ENCODE peak calls at places on chromosomes 11 and 22, in eight cellular contexts. One of them, this sample, is unnamed.

GRCh38 chr22:19871845-19872778 is 17.4 kb upstream of the GNB1L start:
- DNase-seq in IMR-90: no peak
- DNase-seq in tibial nerve: no peak
- DNase-seq in lower lobe of right lung: peak; percentile 41
- DNase-seq in heart left ventricle: peak; percentile 15
- DNase-seq in GM23248: no peak
- DNase-seq in small intestine: no peak
- DNase-seq in neural progenitor cell: no peak
- DNase-seq in this sample: no peak

GRCh38 chr11:57649826-57650738 is at the start of gene YPEL4:
- DNase-seq in IMR-90: peak; percentile 83
- DNase-seq in tibial nerve: no peak
- DNase-seq in lower lobe of right lung: peak; percentile 57
- DNase-seq in heart left ventricle: peak; percentile 62
- DNase-seq in GM23248: peak; percentile 88
- DNase-seq in small intestine: peak; percentile 51
- DNase-seq in neural progenitor cell: peak; percentile 69
- DNase-seq in this sample: peak; percentile 75

GRCh38 chr22:20354238-20354975 is 34.5 kb upstream of the DGCR6L start:
- DNase-seq in IMR-90: no peak
- DNase-seq in tibial nerve: no peak
- DNase-seq in lower lobe of right lung: no peak
- DNase-seq in heart left ventricle: no peak
- DNase-seq in GM23248: no peak
- DNase-seq in small intestine: no peak
- DNase-seq in neural progenitor cell: no peak
- DNase-seq in this sample: no peak

GRCh38 chr11:123438191-123438627 is 8.1 kb downstream of the GRAMD1B start:
- DNase-seq in IMR-90: peak; percentile 17
- DNase-seq in tibial nerve: no peak
- DNase-seq in lower lobe of right lung: no peak
- DNase-seq in heart left ventricle: no peak
- DNase-seq in GM23248: peak; percentile 62
- DNase-seq in small intestine: no peak
- DNase-seq in neural progenitor cell: peak; percentile 64
- DNase-seq in this sample: no peak

GRCh38 chr11:70122490-70123198 is 44.5 kb downstream of the ANO1 start:
- DNase-seq in IMR-90: no peak
- DNase-seq in tibial nerve: no peak
- DNase-seq in lower lobe of right lung: no peak
- DNase-seq in heart left ventricle: no peak
- DNase-seq in GM23248: no peak
- DNase-seq in small intestine: no peak
- DNase-seq in neural progenitor cell: no peak
- DNase-seq in this sample: no peak

GRCh38 chr22:36334081-36334831 is 53.5 kb downstream of the MYH9 start:
- DNase-seq in IMR-90: no peak
- DNase-seq in tibial nerve: no peak
- DNase-seq in lower lobe of right lung: peak; percentile 75
- DNase-seq in heart left ventricle: peak; percentile 52
- DNase-seq in GM23248: no peak
- DNase-seq in small intestine: no peak
- DNase-seq in neural progenitor cell: peak; percentile 45
- DNase-seq in this sample: no peak

GRCh38 chr11:6547177-6547576 is 50.1 kb downstream of the DNHD1 start:
- DNase-seq in IMR-90: no peak
- DNase-seq in tibial nerve: peak; percentile 4
- DNase-seq in lower lobe of right lung: no peak
- DNase-seq in heart left ventricle: no peak
- DNase-seq in GM23248: no peak
- DNase-seq in small intestine: no peak
- DNase-seq in neural progenitor cell: no peak
- DNase-seq in this sample: no peak

GRCh38 chr11:1116104-1116503 is 41.4 kb downstream of the MUC2 start:
- DNase-seq in IMR-90: no peak
- DNase-seq in tibial nerve: no peak
- DNase-seq in lower lobe of right lung: no peak
- DNase-seq in heart left ventricle: no peak
- DNase-seq in GM23248: no peak
- DNase-seq in small intestine: no peak
- DNase-seq in neural progenitor cell: no peak
- DNase-seq in this sample: no peak

GRCh38 chr22:25970996-25971811 is 198.1 kb upstream of the SEZ6L start:
- DNase-seq in IMR-90: no peak
- DNase-seq in tibial nerve: no peak
- DNase-seq in lower lobe of right lung: no peak
- DNase-seq in heart left ventricle: no peak
- DNase-seq in GM23248: no peak
- DNase-seq in small intestine: no peak
- DNase-seq in neural progenitor cell: peak; percentile 38
- DNase-seq in this sample: no peak

GRCh38 chr11:111521132-111521531 is 6.6 kb downstream of the HOATZ start:
- DNase-seq in IMR-90: peak; percentile 34
- DNase-seq in tibial nerve: no peak
- DNase-seq in lower lobe of right lung: no peak
- DNase-seq in heart left ventricle: no peak
- DNase-seq in GM23248: peak; percentile 20
- DNase-seq in small intestine: no peak
- DNase-seq in neural progenitor cell: no peak
- DNase-seq in this sample: no peak

GRCh38 chr11:131423715-131424114 is 53.3 kb downstream of the NTM start:
- DNase-seq in IMR-90: peak; percentile 7
- DNase-seq in tibial nerve: no peak
- DNase-seq in lower lobe of right lung: no peak
- DNase-seq in heart left ventricle: no peak
- DNase-seq in GM23248: peak; percentile 38
- DNase-seq in small intestine: peak; percentile 84
- DNase-seq in neural progenitor cell: no peak
- DNase-seq in this sample: no peak

GRCh38 chr11:73931039-73931645 is 19.7 kb upstream of the DNAJB13 start:
- DNase-seq in IMR-90: peak; percentile 84
- DNase-seq in tibial nerve: no peak
- DNase-seq in lower lobe of right lung: no peak
- DNase-seq in heart left ventricle: no peak
- DNase-seq in GM23248: peak; percentile 89
- DNase-seq in small intestine: peak; percentile 81
- DNase-seq in neural progenitor cell: peak; percentile 86
- DNase-seq in this sample: peak; percentile 42

GRCh38 chr22:44724416-44724815 is 22.4 kb downstream of the PRR5 start:
- DNase-seq in IMR-90: no peak
- DNase-seq in tibial nerve: no peak
- DNase-seq in lower lobe of right lung: no peak
- DNase-seq in heart left ventricle: no peak
- DNase-seq in GM23248: no peak
- DNase-seq in small intestine: no peak
- DNase-seq in neural progenitor cell: no peak
- DNase-seq in this sample: no peak

GRCh38 chr11:723120-723883 is 17.3 kb downstream of the EPS8L2 start:
- DNase-seq in IMR-90: peak; percentile 68
- DNase-seq in tibial nerve: peak; percentile 61
- DNase-seq in lower lobe of right lung: peak; percentile 52
- DNase-seq in heart left ventricle: no peak
- DNase-seq in GM23248: peak; percentile 68
- DNase-seq in small intestine: peak; percentile 70
- DNase-seq in neural progenitor cell: peak; percentile 57
- DNase-seq in this sample: no peak

GRCh38 chr11:119433369-119433749 is 10.4 kb upstream of the THY1 start:
- DNase-seq in IMR-90: peak; percentile 77
- DNase-seq in tibial nerve: no peak
- DNase-seq in lower lobe of right lung: no peak
- DNase-seq in heart left ventricle: no peak
- DNase-seq in GM23248: peak; percentile 89
- DNase-seq in small intestine: no peak
- DNase-seq in neural progenitor cell: no peak
- DNase-seq in this sample: no peak

GRCh38 chr11:119434531-119435330 is 11.8 kb upstream of the THY1 start:
- DNase-seq in IMR-90: no peak
- DNase-seq in tibial nerve: no peak
- DNase-seq in lower lobe of right lung: no peak
- DNase-seq in heart left ventricle: no peak
- DNase-seq in GM23248: peak; percentile 46
- DNase-seq in small intestine: no peak
- DNase-seq in neural progenitor cell: no peak
- DNase-seq in this sample: no peak

GRCh38 chr11:119431523-119431922 is 8.6 kb upstream of the THY1 start:
- DNase-seq in IMR-90: no peak
- DNase-seq in tibial nerve: no peak
- DNase-seq in lower lobe of right lung: no peak
- DNase-seq in heart left ventricle: no peak
- DNase-seq in GM23248: no peak
- DNase-seq in small intestine: no peak
- DNase-seq in neural progenitor cell: no peak
- DNase-seq in this sample: no peak

GRCh38 chr11:119436093-119436492 is 13.1 kb upstream of the THY1 start:
- DNase-seq in IMR-90: no peak
- DNase-seq in tibial nerve: no peak
- DNase-seq in lower lobe of right lung: no peak
- DNase-seq in heart left ventricle: no peak
- DNase-seq in GM23248: no peak
- DNase-seq in small intestine: no peak
- DNase-seq in neural progenitor cell: no peak
- DNase-seq in this sample: no peak

GRCh38 chr11:119432484-119433368 is 9.8 kb upstream of the THY1 start:
- DNase-seq in IMR-90: peak; percentile 77
- DNase-seq in tibial nerve: no peak
- DNase-seq in lower lobe of right lung: no peak
- DNase-seq in heart left ventricle: no peak
- DNase-seq in GM23248: peak; percentile 91
- DNase-seq in small intestine: no peak
- DNase-seq in neural progenitor cell: peak; percentile 21
- DNase-seq in this sample: no peak
- H3K27ac ChIP-seq in IMR-90: peak overlapping the region; percentile 71
- H3K27ac ChIP-seq in tibial nerve: no peak overlapping the region
- H3K27ac ChIP-seq in lower lobe of right lung: no peak overlapping the region
- H3K27ac ChIP-seq in heart left ventricle: peak overlapping the region; percentile 38
- H3K27ac ChIP-seq in GM23248: peak overlapping the region; percentile 97
- H3K27ac ChIP-seq in small intestine: no peak overlapping the region
- H3K27ac ChIP-seq in neural progenitor cell: no peak overlapping the region
- H3K27ac ChIP-seq in this sample: peak overlapping the region; percentile 61

DNA sequence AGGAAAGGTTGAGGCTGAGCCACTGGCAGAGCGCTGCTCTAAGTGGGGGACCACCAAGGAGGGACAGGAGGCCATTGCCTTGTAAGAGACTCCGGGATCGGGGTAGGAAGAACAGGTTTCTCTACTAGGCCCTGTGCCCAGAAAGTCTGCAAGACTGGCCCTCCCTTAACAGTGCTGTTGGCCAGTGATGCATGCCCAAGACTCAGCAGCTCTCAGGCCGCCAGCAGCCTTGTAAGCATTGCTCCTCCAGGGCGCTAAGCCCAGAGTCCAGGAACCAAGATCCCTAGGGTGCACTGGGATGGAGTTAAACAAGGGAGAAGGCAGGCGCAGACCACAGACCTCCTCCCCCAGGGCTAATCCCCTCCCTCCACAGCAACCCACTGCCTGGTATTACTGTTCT is 39.3 kb upstream of the PANX1 start:
- DNase-seq in IMR-90: no peak
- DNase-seq in tibial nerve: no peak
- DNase-seq in lower lobe of right lung: no peak
- DNase-seq in heart left ventricle: no peak
- DNase-seq in GM23248: no peak
- DNase-seq in small intestine: no peak
- DNase-seq in neural progenitor cell: no peak
- DNase-seq in this sample: no peak
- H3K27ac ChIP-seq in IMR-90: no peak overlapping the region
- H3K27ac ChIP-seq in tibial nerve: no peak overlapping the region
- H3K27ac ChIP-seq in lower lobe of right lung: no peak overlapping the region
- H3K27ac ChIP-seq in heart left ventricle: no peak overlapping the region
- H3K27ac ChIP-seq in GM23248: no peak overlapping the region
- H3K27ac ChIP-seq in small intestine: no peak overlapping the region
- H3K27ac ChIP-seq in neural progenitor cell: no peak overlapping the region
- H3K27ac ChIP-seq in this sample: no peak overlapping the region

DNA sequence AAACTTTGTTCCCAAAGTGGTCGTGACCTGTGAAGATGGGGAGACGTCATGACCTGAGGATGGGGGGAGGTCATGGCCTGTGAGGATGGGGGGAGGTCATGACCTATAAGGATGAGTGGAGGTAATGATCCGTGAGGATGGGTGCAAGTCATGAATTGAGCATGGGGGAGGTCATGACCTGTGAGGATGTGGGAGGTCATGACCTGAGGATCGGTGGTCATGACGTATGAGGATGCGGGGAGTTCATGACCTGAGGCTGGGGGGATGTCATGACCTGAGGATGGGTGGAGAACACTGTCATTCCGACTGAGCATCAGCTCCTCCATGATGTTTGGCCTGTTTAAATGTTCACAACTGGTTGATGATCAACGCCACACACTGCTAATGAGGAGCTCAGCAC is 25.9 kb downstream of the YPEL1 start:
- DNase-seq in IMR-90: no peak
- DNase-seq in tibial nerve: no peak
- DNase-seq in lower lobe of right lung: no peak
- DNase-seq in heart left ventricle: no peak
- DNase-seq in GM23248: no peak
- DNase-seq in small intestine: no peak
- DNase-seq in neural progenitor cell: no peak
- DNase-seq in this sample: no peak
- H3K27ac ChIP-seq in IMR-90: no peak overlapping the region
- H3K27ac ChIP-seq in tibial nerve: no peak overlapping the region
- H3K27ac ChIP-seq in lower lobe of right lung: no peak overlapping the region
- H3K27ac ChIP-seq in heart left ventricle: no peak overlapping the region
- H3K27ac ChIP-seq in GM23248: no peak overlapping the region
- H3K27ac ChIP-seq in small intestine: no peak overlapping the region
- H3K27ac ChIP-seq in neural progenitor cell: no peak overlapping the region
- H3K27ac ChIP-seq in this sample: no peak overlapping the region

DNA sequence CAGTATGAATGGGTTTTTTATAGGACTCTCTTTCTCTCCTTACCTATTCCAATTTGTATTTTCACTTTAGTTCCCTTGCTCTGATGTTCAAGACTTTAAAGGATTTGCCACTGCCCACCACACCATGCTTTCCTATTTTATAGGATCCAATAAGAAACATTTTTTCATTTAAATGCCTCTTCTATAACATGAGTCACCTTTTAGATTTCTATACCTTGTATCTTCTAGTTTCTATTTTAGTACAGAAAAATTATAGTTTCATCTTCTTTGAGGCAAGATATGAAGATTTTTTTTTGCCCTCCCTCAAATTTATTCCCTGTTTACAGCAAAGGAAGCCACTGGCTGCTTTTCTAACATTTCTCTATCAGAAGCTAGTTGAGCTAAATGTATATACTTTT is 76.8 kb downstream of the ARFGAP2 start:
- DNase-seq in IMR-90: no peak
- DNase-seq in tibial nerve: no peak
- DNase-seq in lower lobe of right lung: no peak
- DNase-seq in heart left ventricle: no peak
- DNase-seq in GM23248: no peak
- DNase-seq in small intestine: no peak
- DNase-seq in neural progenitor cell: no peak
- DNase-seq in this sample: no peak
- H3K27ac ChIP-seq in IMR-90: no peak overlapping the region
- H3K27ac ChIP-seq in tibial nerve: no peak overlapping the region
- H3K27ac ChIP-seq in lower lobe of right lung: no peak overlapping the region
- H3K27ac ChIP-seq in heart left ventricle: no peak overlapping the region
- H3K27ac ChIP-seq in GM23248: no peak overlapping the region
- H3K27ac ChIP-seq in small intestine: no peak overlapping the region
- H3K27ac ChIP-seq in neural progenitor cell: no peak overlapping the region
- H3K27ac ChIP-seq in this sample: peak overlapping the region; percentile 17

DNA sequence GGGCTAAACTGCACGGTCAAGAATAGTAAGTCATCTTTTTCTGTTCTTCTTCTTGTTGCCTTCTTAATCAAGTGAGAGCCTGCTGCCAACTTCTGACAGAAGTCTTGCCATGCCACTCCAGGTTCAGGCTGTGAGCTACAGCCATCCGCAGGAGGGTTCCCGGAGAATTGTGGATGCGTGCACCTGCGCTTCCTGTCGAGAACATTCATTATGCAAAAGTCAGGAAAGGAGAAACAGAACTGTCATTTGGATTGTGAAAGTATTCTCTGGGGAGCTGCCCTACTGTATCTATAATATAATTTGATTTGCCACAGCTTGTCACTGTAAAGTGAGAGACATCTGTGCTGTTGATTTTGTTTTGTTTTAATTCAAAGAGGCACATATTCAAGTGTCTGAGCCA is 12.3 kb downstream of the IL17RA start:
- DNase-seq in IMR-90: no peak
- DNase-seq in tibial nerve: no peak
- DNase-seq in lower lobe of right lung: no peak
- DNase-seq in heart left ventricle: no peak
- DNase-seq in GM23248: no peak
- DNase-seq in small intestine: no peak
- DNase-seq in neural progenitor cell: no peak
- DNase-seq in this sample: no peak
- H3K27ac ChIP-seq in IMR-90: no peak overlapping the region
- H3K27ac ChIP-seq in tibial nerve: no peak overlapping the region
- H3K27ac ChIP-seq in lower lobe of right lung: no peak overlapping the region
- H3K27ac ChIP-seq in heart left ventricle: no peak overlapping the region
- H3K27ac ChIP-seq in GM23248: no peak overlapping the region
- H3K27ac ChIP-seq in small intestine: no peak overlapping the region
- H3K27ac ChIP-seq in neural progenitor cell: no peak overlapping the region
- H3K27ac ChIP-seq in this sample: no peak overlapping the region